ENCODE peak calls at places on chromosomes 6 and 20, in seven cellular contexts. One of them, this sample, is unnamed.

GRCh38 chr6:138004423-138005287 is 102.6 kb downstream of the PERP start:
- DNase-seq in activated T-helper 1 cell treated with anti-CD3 and anti-CD28 coated beads, Interleukin-2, amount 50 U/mL, for 16 hours: no peak
- DNase-seq in fibroblast of pulmonary artery: peak; percentile 60
- DNase-seq in stromal cell of bone marrow: peak; percentile 12
- DNase-seq in B cell: no peak
- DNase-seq in left colon: peak; percentile 16
- DNase-seq in activated T-cell treated with anti-CD3 and anti-CD28 coated beads, Interleukin-2, amount 50 U/mL, for 72 hours: peak; percentile 17
- DNase-seq in this sample: peak; percentile 14

GRCh38 chr20:58213112-58213511 is 15.3 kb downstream of the ANKRD60 start:
- DNase-seq in stromal cell of bone marrow: no peak
- DNase-seq in B cell: no peak
- DNase-seq in fibroblast of pulmonary artery: no peak
- DNase-seq in activated T-helper 1 cell treated with anti-CD3 and anti-CD28 coated beads, Interleukin-2, amount 50 U/mL, for 16 hours: no peak
- DNase-seq in left colon: no peak
- DNase-seq in activated T-cell treated with anti-CD3 and anti-CD28 coated beads, Interleukin-2, amount 50 U/mL, for 72 hours: no peak
- DNase-seq in this sample: no peak

GRCh38 chr20:19528286-19529030 is 229.6 kb upstream of the RIN2 start:
- DNase-seq in B cell: no peak
- DNase-seq in activated T-helper 1 cell treated with anti-CD3 and anti-CD28 coated beads, Interleukin-2, amount 50 U/mL, for 16 hours: no peak
- DNase-seq in activated T-cell treated with anti-CD3 and anti-CD28 coated beads, Interleukin-2, amount 50 U/mL, for 72 hours: no peak
- DNase-seq in fibroblast of pulmonary artery: no peak
- DNase-seq in left colon: no peak
- DNase-seq in stromal cell of bone marrow: no peak
- DNase-seq in this sample: no peak

GRCh38 chr20:48349673-48350072 is 478.1 kb downstream of the PREX1 start:
- DNase-seq in left colon: no peak
- DNase-seq in B cell: peak; percentile 15
- DNase-seq in stromal cell of bone marrow: no peak
- DNase-seq in activated T-helper 1 cell treated with anti-CD3 and anti-CD28 coated beads, Interleukin-2, amount 50 U/mL, for 16 hours: no peak
- DNase-seq in fibroblast of pulmonary artery: no peak
- DNase-seq in activated T-cell treated with anti-CD3 and anti-CD28 coated beads, Interleukin-2, amount 50 U/mL, for 72 hours: no peak
- DNase-seq in this sample: no peak

GRCh38 chr6:112879920-112880413 is 532.8 kb downstream of the RFPL4B start:
- DNase-seq in activated T-cell treated with anti-CD3 and anti-CD28 coated beads, Interleukin-2, amount 50 U/mL, for 72 hours: peak; percentile 1
- DNase-seq in left colon: peak; percentile 59
- DNase-seq in B cell: no peak
- DNase-seq in activated T-helper 1 cell treated with anti-CD3 and anti-CD28 coated beads, Interleukin-2, amount 50 U/mL, for 16 hours: no peak
- DNase-seq in stromal cell of bone marrow: no peak
- DNase-seq in fibroblast of pulmonary artery: no peak
- DNase-seq in this sample: no peak

GRCh38 chr20:23926941-23927872 is 47.7 kb upstream of the CST5 start:
- DNase-seq in B cell: no peak
- DNase-seq in stromal cell of bone marrow: no peak
- DNase-seq in left colon: no peak
- DNase-seq in activated T-helper 1 cell treated with anti-CD3 and anti-CD28 coated beads, Interleukin-2, amount 50 U/mL, for 16 hours: no peak
- DNase-seq in activated T-cell treated with anti-CD3 and anti-CD28 coated beads, Interleukin-2, amount 50 U/mL, for 72 hours: no peak
- DNase-seq in fibroblast of pulmonary artery: no peak
- DNase-seq in this sample: peak; percentile 35

GRCh38 chr6:47267301-47267700 is 42.4 kb downstream of the TNFRSF21 start:
- DNase-seq in stromal cell of bone marrow: no peak
- DNase-seq in activated T-helper 1 cell treated with anti-CD3 and anti-CD28 coated beads, Interleukin-2, amount 50 U/mL, for 16 hours: no peak
- DNase-seq in fibroblast of pulmonary artery: no peak
- DNase-seq in left colon: no peak
- DNase-seq in activated T-cell treated with anti-CD3 and anti-CD28 coated beads, Interleukin-2, amount 50 U/mL, for 72 hours: no peak
- DNase-seq in B cell: no peak
- DNase-seq in this sample: no peak

GRCh38 chr6:163165922-163166321 is 248.6 kb upstream of the QKI start:
- DNase-seq in fibroblast of pulmonary artery: no peak
- DNase-seq in activated T-cell treated with anti-CD3 and anti-CD28 coated beads, Interleukin-2, amount 50 U/mL, for 72 hours: no peak
- DNase-seq in stromal cell of bone marrow: no peak
- DNase-seq in left colon: no peak
- DNase-seq in activated T-helper 1 cell treated with anti-CD3 and anti-CD28 coated beads, Interleukin-2, amount 50 U/mL, for 16 hours: no peak
- DNase-seq in B cell: no peak
- DNase-seq in this sample: no peak

GRCh38 chr6:95387845-95388244 is 189.5 kb upstream of the MANEA start:
- DNase-seq in stromal cell of bone marrow: no peak
- DNase-seq in activated T-cell treated with anti-CD3 and anti-CD28 coated beads, Interleukin-2, amount 50 U/mL, for 72 hours: no peak
- DNase-seq in fibroblast of pulmonary artery: no peak
- DNase-seq in left colon: no peak
- DNase-seq in activated T-helper 1 cell treated with anti-CD3 and anti-CD28 coated beads, Interleukin-2, amount 50 U/mL, for 16 hours: no peak
- DNase-seq in B cell: no peak
- DNase-seq in this sample: no peak

GRCh38 chr6:7673063-7673536 is 52.8 kb upstream of the BMP6 start:
- DNase-seq in activated T-helper 1 cell treated with anti-CD3 and anti-CD28 coated beads, Interleukin-2, amount 50 U/mL, for 16 hours: no peak
- DNase-seq in fibroblast of pulmonary artery: peak; percentile 42
- DNase-seq in stromal cell of bone marrow: peak; percentile 48
- DNase-seq in left colon: peak; percentile 60
- DNase-seq in B cell: no peak
- DNase-seq in activated T-cell treated with anti-CD3 and anti-CD28 coated beads, Interleukin-2, amount 50 U/mL, for 72 hours: no peak
- DNase-seq in this sample: no peak

GRCh38 chr6:150710236-150710635 is 110.6 kb downstream of the PLEKHG1 start:
- DNase-seq in activated T-helper 1 cell treated with anti-CD3 and anti-CD28 coated beads, Interleukin-2, amount 50 U/mL, for 16 hours: no peak
- DNase-seq in B cell: no peak
- DNase-seq in stromal cell of bone marrow: no peak
- DNase-seq in fibroblast of pulmonary artery: no peak
- DNase-seq in activated T-cell treated with anti-CD3 and anti-CD28 coated beads, Interleukin-2, amount 50 U/mL, for 72 hours: no peak
- DNase-seq in left colon: peak; percentile 57
- DNase-seq in this sample: no peak

GRCh38 chr6:117280922-117281321 is 15.6 kb downstream of the VGLL2 start:
- DNase-seq in left colon: no peak
- DNase-seq in activated T-helper 1 cell treated with anti-CD3 and anti-CD28 coated beads, Interleukin-2, amount 50 U/mL, for 16 hours: no peak
- DNase-seq in activated T-cell treated with anti-CD3 and anti-CD28 coated beads, Interleukin-2, amount 50 U/mL, for 72 hours: no peak
- DNase-seq in stromal cell of bone marrow: no peak
- DNase-seq in B cell: no peak
- DNase-seq in fibroblast of pulmonary artery: no peak
- DNase-seq in this sample: no peak

GRCh38 chr6:102126488-102126887 is 733.0 kb downstream of the GRIK2 start:
- DNase-seq in fibroblast of pulmonary artery: no peak
- DNase-seq in left colon: no peak
- DNase-seq in stromal cell of bone marrow: no peak
- DNase-seq in B cell: no peak
- DNase-seq in activated T-cell treated with anti-CD3 and anti-CD28 coated beads, Interleukin-2, amount 50 U/mL, for 72 hours: no peak
- DNase-seq in activated T-helper 1 cell treated with anti-CD3 and anti-CD28 coated beads, Interleukin-2, amount 50 U/mL, for 16 hours: no peak
- DNase-seq in this sample: no peak

GRCh38 chr6:163340201-163340887 is 74.2 kb upstream of the QKI start:
- DNase-seq in B cell: no peak
- DNase-seq in fibroblast of pulmonary artery: no peak
- DNase-seq in activated T-helper 1 cell treated with anti-CD3 and anti-CD28 coated beads, Interleukin-2, amount 50 U/mL, for 16 hours: no peak
- DNase-seq in stromal cell of bone marrow: no peak
- DNase-seq in activated T-cell treated with anti-CD3 and anti-CD28 coated beads, Interleukin-2, amount 50 U/mL, for 72 hours: no peak
- DNase-seq in left colon: no peak
- DNase-seq in this sample: no peak

GRCh38 chr20:57614490-57615471 is 5.4 kb downstream of the ZBP1 start:
- DNase-seq in B cell: peak; percentile 38
- DNase-seq in left colon: no peak
- DNase-seq in activated T-cell treated with anti-CD3 and anti-CD28 coated beads, Interleukin-2, amount 50 U/mL, for 72 hours: no peak
- DNase-seq in fibroblast of pulmonary artery: no peak
- DNase-seq in stromal cell of bone marrow: no peak
- DNase-seq in activated T-helper 1 cell treated with anti-CD3 and anti-CD28 coated beads, Interleukin-2, amount 50 U/mL, for 16 hours: no peak
- DNase-seq in this sample: no peak

GRCh38 chr20:48599106-48599747 is 228.6 kb downstream of the PREX1 start:
- DNase-seq in B cell: no peak
- DNase-seq in left colon: no peak
- DNase-seq in activated T-cell treated with anti-CD3 and anti-CD28 coated beads, Interleukin-2, amount 50 U/mL, for 72 hours: no peak
- DNase-seq in activated T-helper 1 cell treated with anti-CD3 and anti-CD28 coated beads, Interleukin-2, amount 50 U/mL, for 16 hours: no peak
- DNase-seq in stromal cell of bone marrow: no peak
- DNase-seq in fibroblast of pulmonary artery: no peak
- DNase-seq in this sample: no peak

GRCh38 chr6:158256746-158257424 is 55.4 kb upstream of the TULP4 start:
- DNase-seq in B cell: no peak
- DNase-seq in stromal cell of bone marrow: no peak
- DNase-seq in activated T-cell treated with anti-CD3 and anti-CD28 coated beads, Interleukin-2, amount 50 U/mL, for 72 hours: no peak
- DNase-seq in left colon: no peak
- DNase-seq in fibroblast of pulmonary artery: no peak
- DNase-seq in activated T-helper 1 cell treated with anti-CD3 and anti-CD28 coated beads, Interleukin-2, amount 50 U/mL, for 16 hours: no peak
- DNase-seq in this sample: no peak

GRCh38 chr6:154510144-154510905 is at the start of gene CNKSR3:
- DNase-seq in left colon: peak; percentile 83
- DNase-seq in fibroblast of pulmonary artery: peak; percentile 94
- DNase-seq in activated T-helper 1 cell treated with anti-CD3 and anti-CD28 coated beads, Interleukin-2, amount 50 U/mL, for 16 hours: no peak
- DNase-seq in B cell: no peak
- DNase-seq in stromal cell of bone marrow: peak; percentile 83
- DNase-seq in activated T-cell treated with anti-CD3 and anti-CD28 coated beads, Interleukin-2, amount 50 U/mL, for 72 hours: peak; percentile 30
- DNase-seq in this sample: peak; percentile 63

GRCh38 chr6:77492529-77492928 is 29.2 kb upstream of the HTR1B start:
- DNase-seq in left colon: peak; percentile 9
- DNase-seq in fibroblast of pulmonary artery: no peak
- DNase-seq in stromal cell of bone marrow: no peak
- DNase-seq in activated T-cell treated with anti-CD3 and anti-CD28 coated beads, Interleukin-2, amount 50 U/mL, for 72 hours: no peak
- DNase-seq in B cell: no peak
- DNase-seq in activated T-helper 1 cell treated with anti-CD3 and anti-CD28 coated beads, Interleukin-2, amount 50 U/mL, for 16 hours: no peak
- DNase-seq in this sample: no peak

GRCh38 chr6:133945158-133945557 is 7.9 kb upstream of the TBPL1 start:
- DNase-seq in activated T-cell treated with anti-CD3 and anti-CD28 coated beads, Interleukin-2, amount 50 U/mL, for 72 hours: no peak
- DNase-seq in fibroblast of pulmonary artery: peak; percentile 21
- DNase-seq in stromal cell of bone marrow: no peak
- DNase-seq in B cell: no peak
- DNase-seq in activated T-helper 1 cell treated with anti-CD3 and anti-CD28 coated beads, Interleukin-2, amount 50 U/mL, for 16 hours: no peak
- DNase-seq in left colon: no peak
- DNase-seq in this sample: peak; percentile 16

This sample was measured in HS-5.